ENCODE peak calls at places on chromosome 15, in four cellular contexts. B is SHP77, W is cardiac fibroblast, Y is epithelial cell of esophagus. T is an unnamed sample.

GRCh38 chr15:85333132-85333831 is 47.1 kb upstream of the AKAP13 start:
- DNase-seq in B (no peak), W (peak), Y (no peak), T (no peak)

GRCh38 chr15:77720155-77720554 is 87.4 kb upstream of the LINGO1 start:
- DNase-seq in W (no peak), Y (no peak), B (no peak), T (no peak)

GRCh38 chr15:85792102-85792731 is 2.5 kb downstream of the KLHL25 start:
- DNase-seq in B (no peak), W (no peak), Y (no peak), T (no peak)

GRCh38 chr15:90839187-90840071 is 29.0 kb upstream of the FURIN start:
- DNase-seq in W (peak), Y (peak), B (no peak), T (peak)

GRCh38 chr15:51739056-51739455 is 1.6 kb upstream of the LYSMD2 start:
- DNase-seq in B (no peak), W (no peak), Y (peak), T (peak)

GRCh38 chr15:25061808-25062550 is 107.2 kb downstream of the SNRPN start:
- DNase-seq in B (no peak), Y (no peak), W (no peak), T (no peak)

GRCh38 chr15:60528530-60528929 is 49.6 kb upstream of the ICE2 start:
- DNase-seq in Y (peak), B (no peak), W (no peak), T (peak)

GRCh38 chr15:26115229-26115943 is 252.3 kb upstream of the ATP10A start:
- DNase-seq in B (no peak), W (no peak), Y (no peak), T (no peak)

GRCh38 chr15:29207758-29208108 is 61.9 kb downstream of the NSMCE3 start:
- DNase-seq in Y (no peak), W (no peak), B (no peak), T (no peak)

GRCh38 chr15:49473031-49473430 is 50.0 kb downstream of the FGF7 start:
- DNase-seq in B (no peak), Y (no peak), W (no peak), T (no peak)

GRCh38 chr15:68047826-68048225 is 6.3 kb upstream of the PIAS1 start:
- DNase-seq in W (no peak), Y (no peak), B (no peak), T (no peak)

GRCh38 chr15:42021593-42021992 is 751 bp upstream of the PLA2G4E start:
- DNase-seq in W (no peak), Y (peak), B (no peak), T (no peak)

GRCh38 chr15:29669823-29670222 is 152.4 kb downstream of the TJP1 start:
- DNase-seq in Y (peak), W (peak), B (no peak), T (peak)

GRCh38 chr15:48560321-48561051 is 85.0 kb downstream of the FBN1 start:
- DNase-seq in B (no peak), Y (no peak), W (peak), T (no peak)

GRCh38 chr15:61097057-61097456 is 132.0 kb downstream of the RORA start:
- DNase-seq in B (no peak), Y (no peak), W (no peak), T (no peak)

GRCh38 chr15:81877533-81878227 is 168.1 kb downstream of the MEX3B start:
- DNase-seq in W (no peak), Y (no peak), B (no peak), T (no peak)

GRCh38 chr15:51274956-51275355 is 63.4 kb downstream of the CYP19A1 start:
- DNase-seq in Y (no peak), B (no peak), W (no peak), T (no peak)

GRCh38 chr15:48582472-48583235 is 62.9 kb downstream of the FBN1 start:
- DNase-seq in W (peak), Y (peak), B (no peak), T (peak)

GRCh38 chr15:68252925-68253534 is 23.5 kb upstream of the CLN6 start:
- DNase-seq in Y (peak), B (peak), W (peak), T (peak)

GRCh38 chr15:66233487-66234415 is 19.8 kb downstream of the MEGF11 start:
- DNase-seq in B (peak), W (no peak), Y (peak), T (peak)

GRCh38 chr15:63719281-63719680 is 114.5 kb downstream of the HERC1 start:
- DNase-seq in Y (peak), W (no peak), B (no peak), T (peak)

GRCh38 chr15:33430564-33430963 is 119.8 kb downstream of the RYR3 start:
- DNase-seq in Y (no peak), W (no peak), B (no peak), T (no peak)

GRCh38 chr15:67267440-67267839 is 12.9 kb downstream of the IQCH start:
- DNase-seq in B (no peak), Y (no peak), W (no peak), T (no peak)

GRCh38 chr15:69813881-69814280 is 283.8 kb downstream of the TLE3 start:
- DNase-seq in B (no peak), W (no peak), Y (no peak), T (no peak)

GRCh38 chr15:34161329-34161953 is 48.5 kb downstream of the KATNBL1 start:
- DNase-seq in W (no peak), B (no peak), Y (peak), T (peak)

GRCh38 chr15:96361309-96362000 is 31.0 kb downstream of the NR2F2 start:
- DNase-seq in W (no peak), B (no peak), Y (no peak), T (no peak)

GRCh38 chr15:92149469-92149868 is 244.2 kb upstream of the ST8SIA2 start:
- DNase-seq in W (no peak), Y (no peak), B (no peak), T (no peak)

GRCh38 chr15:69861331-69862171 is 236.2 kb downstream of the TLE3 start:
- DNase-seq in W (no peak), Y (no peak), B (no peak), T (peak)

T was measured in mammary epithelial cell.